ENCODE peak calls at places on chromosomes 4 and X, in seven cellular contexts. Y, I, V, D, T, W and C are unnamed samples.

GRCh38 chr4:165288639-165289428 is 38.6 kb upstream of the MSMO1 start:
- DNase-seq in T (peak; percentile 9), I (no peak), D (no peak), W (no peak), Y (no peak), V (peak; percentile 69), C (no peak)

GRCh38 chr4:10773656-10774055 is 89.1 kb upstream of the CLNK start:
- DNase-seq in I (no peak), D (no peak), W (no peak), T (no peak), V (no peak), Y (no peak), C (no peak)

GRCh38 chr4:75172551-75172950 is 239.6 kb downstream of the PARM1 start:
- DNase-seq in W (no peak), T (no peak), Y (no peak), D (no peak), I (no peak), V (no peak), C (no peak)

GRCh38 chr4:57064811-57065711 is 45.1 kb downstream of the IGFBP7 start:
- DNase-seq in V (peak; percentile 80), Y (no peak), T (no peak), I (no peak), W (no peak), D (no peak), C (no peak)

GRCh38 chr4:122539861-122540465 is 80.9 kb downstream of the IL21 start:
- DNase-seq in D (no peak), W (no peak), V (peak; percentile 17), I (no peak), T (peak; percentile 37), Y (no peak), C (no peak)

GRCh38 chrX:24561121-24561520 is 86.0 kb downstream of the PCYT1B start:
- DNase-seq in V (peak; percentile 43), W (no peak), D (no peak), I (no peak), Y (no peak), T (no peak), C (no peak)

GRCh38 chrX:3262906-3263305 is 83.5 kb downstream of the MXRA5 start:
- DNase-seq in V (peak; percentile 82), W (no peak), T (peak; percentile 85), Y (no peak), D (no peak), I (no peak), C (no peak)

GRCh38 chr4:48343531-48343930 is 2.2 kb downstream of the SLAIN2 start:
- DNase-seq in D (no peak), T (no peak), I (no peak), Y (no peak), W (no peak), V (no peak), C (no peak)

GRCh38 chr4:44493924-44494323 is 45.3 kb upstream of the KCTD8 start:
- DNase-seq in I (no peak), T (no peak), V (peak; percentile 50), W (no peak), D (no peak), Y (no peak), C (no peak)

GRCh38 chrX:124232523-124233201 is 99.8 kb upstream of the TEX13D start:
- DNase-seq in W (no peak), D (no peak), T (no peak), V (peak; percentile 13), Y (no peak), I (no peak), C (no peak)

GRCh38 chr4:7192252-7193039 is at the start of gene SORCS2:
- DNase-seq in T (no peak), W (no peak), I (peak; percentile 59), V (peak; percentile 45), D (no peak), Y (no peak), C (peak; percentile 72)

GRCh38 chr4:55993994-55994657 is 45.4 kb downstream of the CEP135 start:
- DNase-seq in D (no peak), Y (no peak), I (no peak), T (no peak), W (no peak), V (no peak), C (no peak)

GRCh38 chr4:25144870-25145481 is 15.3 kb downstream of the SEPSECS start:
- DNase-seq in T (no peak), Y (no peak), W (no peak), I (no peak), V (peak; percentile 46), D (no peak), C (no peak)

GRCh38 chr4:168886361-168886760 is 123.7 kb downstream of the CBR4 start:
- DNase-seq in V (peak; percentile 17), I (no peak), W (no peak), D (no peak), T (no peak), Y (no peak), C (no peak)

GRCh38 chr4:1116837-1117236 is 3.5 kb upstream of the RNF212 start:
- DNase-seq in D (no peak), Y (no peak), W (no peak), T (peak; percentile 35), I (no peak), V (no peak), C (no peak)

GRCh38 chr4:131258361-131258760 is 1890.7 kb upstream of the PCDH10 start:
- DNase-seq in D (no peak), V (peak; percentile 23), T (no peak), I (no peak), W (no peak), Y (no peak), C (no peak)

GRCh38 chrX:30659421-30659820 is 6.2 kb downstream of the GK start:
- DNase-seq in T (peak; percentile 4), W (no peak), Y (no peak), D (no peak), V (peak; percentile 71), I (no peak), C (no peak)

DNA sequence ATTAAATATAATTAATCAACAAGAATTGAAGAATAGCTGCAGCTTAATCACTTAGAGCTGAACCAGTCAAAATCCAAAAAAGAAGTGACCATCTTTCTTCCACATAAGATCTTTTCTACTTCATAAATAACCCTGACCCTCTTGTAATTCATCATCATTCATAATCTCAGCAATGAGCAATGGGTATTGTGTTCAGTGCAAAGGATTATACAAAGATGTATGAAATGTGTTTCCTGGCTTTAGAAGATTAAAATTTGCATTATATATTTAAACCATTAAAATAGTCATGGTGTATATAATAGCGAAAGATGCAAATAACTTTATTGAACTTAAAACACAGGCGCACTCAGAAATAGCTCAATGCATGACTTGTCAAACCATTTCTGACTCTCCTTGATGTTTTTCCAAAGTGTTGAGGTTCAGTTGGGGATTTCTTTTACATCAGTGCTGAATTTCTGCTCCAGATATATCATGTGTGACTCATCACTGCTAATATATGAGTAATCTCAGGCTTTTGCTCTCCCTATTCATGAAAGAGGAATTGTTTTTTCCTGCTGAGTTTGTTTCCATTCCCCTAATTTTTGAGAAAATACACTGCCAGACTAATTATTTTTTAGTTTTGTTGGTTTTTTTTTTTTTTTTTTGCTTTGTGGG is 290.2 kb upstream of the PCDH7 start:
- DNase-seq in W (no peak), T (peak; percentile 18), Y (no peak), D (no peak), V (peak; percentile 72), I (no peak), C (no peak)
- TF ChIP-seq CTCF in W (no peak), T (no peak), Y (no peak), D (no peak), V (no peak), I (no peak), C (no peak)

GRCh38 chr4:186032259-186032658 is 36.7 kb upstream of the TLR3 start:
- DNase-seq in D (no peak), I (no peak), T (no peak), W (no peak), Y (no peak), V (no peak), C (no peak)
- TF ChIP-seq CTCF in D (peak; percentile 29), I (peak; percentile 21), T (no peak), W (no peak), Y (peak; percentile 34), V (no peak), C (no peak)

GRCh38 chr4:140286503-140286902 is 86.9 kb upstream of the SCOC start:
- DNase-seq in I (no peak), V (no peak), T (no peak), Y (no peak), W (no peak), D (no peak), C (no peak)

GRCh38 chr4:140277576-140277975 is 95.9 kb upstream of the SCOC start:
- DNase-seq in T (no peak), D (no peak), I (no peak), Y (no peak), V (no peak), W (no peak), C (no peak)

GRCh38 chr4:140284449-140284848 is 89.0 kb upstream of the SCOC start:
- DNase-seq in Y (no peak), T (no peak), D (no peak), V (no peak), I (no peak), W (no peak), C (no peak)

GRCh38 chr4:140281828-140282227 is 91.6 kb upstream of the SCOC start:
- DNase-seq in T (no peak), D (no peak), I (no peak), W (no peak), Y (no peak), V (no peak), C (no peak)
- TF ChIP-seq CTCF in T (no peak), D (peak; percentile 31), I (no peak), W (no peak), Y (no peak), V (no peak), C (no peak)

GRCh38 chrX:48806088-48806487 is 4.2 kb downstream of the HDAC6 start:
- DNase-seq in I (no peak), Y (no peak), V (peak; percentile 2), W (no peak), T (no peak), D (no peak), C (no peak)
- TF ChIP-seq CTCF in I (no peak), Y (no peak), V (no peak), W (no peak), T (no peak), D (no peak), C (no peak)

GRCh38 chrX:114162068-114162735 is 421.7 kb upstream of the HTR2C start:
- DNase-seq in I (no peak), W (no peak), T (no peak), V (peak; percentile 1), Y (no peak), D (peak; percentile 21), C (no peak)
- TF ChIP-seq CTCF in I (peak; percentile 48), W (no peak), T (no peak), V (no peak), Y (peak; percentile 38), D (peak; percentile 75), C (no peak)